ENCODE peak calls at places on chromosomes 6 and 20, in six cellular contexts. B, F, V, H, L and T are unnamed samples.

GRCh38 chr6:33763483-33763882 is 16.8 kb upstream of the IP6K3 start:
- DNase-seq in B (no peak), F (no peak), V (no peak), H (no peak), L (no peak), T (no peak)

GRCh38 chr6:79269877-79270276 is 35.4 kb upstream of the HMGN3 start:
- DNase-seq in B (no peak), F (no peak), V (no peak), H (peak), L (no peak), T (no peak)

GRCh38 chr6:138099832-138100231 is 7.4 kb downstream of the PERP start:
- DNase-seq in B (no peak), F (no peak), V (no peak), H (peak), L (no peak), T (no peak)

GRCh38 chr6:106614592-106615301 is 14.6 kb downstream of the RTN4IP1 start:
- DNase-seq in B (no peak), F (no peak), V (no peak), H (no peak), L (no peak), T (no peak)

GRCh38 chr6:119985952-119986736 is 636.6 kb upstream of the MAN1A1 start:
- DNase-seq in B (no peak), F (no peak), V (no peak), H (no peak), L (no peak), T (no peak)

GRCh38 chr6:105568121-105568520 is 165.2 kb upstream of the PREP start:
- DNase-seq in B (no peak), F (no peak), V (no peak), H (no peak), L (no peak), T (no peak)

GRCh38 chr20:6829510-6830116 is 62.1 kb downstream of the BMP2 start:
- DNase-seq in B (no peak), F (no peak), V (no peak), H (no peak), L (no peak), T (no peak)

GRCh38 chr20:33578510-33578909 is 83.6 kb upstream of the C20orf144 start:
- DNase-seq in B (no peak), F (no peak), V (no peak), H (peak), L (no peak), T (no peak)

GRCh38 chr20:39885975-39886649 is 802.9 kb downstream of the MAFB start:
- DNase-seq in B (peak), F (peak), V (no peak), H (peak), L (no peak), T (no peak)

GRCh38 chr6:3750324-3751018 is 1.0 kb downstream of the PXDC1 start:
- DNase-seq in B (no peak), F (peak), V (no peak), H (peak), L (no peak), T (peak)

GRCh38 chr6:90078513-90079289 is 184.4 kb downstream of the GJA10 start:
- DNase-seq in B (peak), F (no peak), V (no peak), H (no peak), L (no peak), T (no peak)

GRCh38 chr20:33444797-33445560 is 1.4 kb upstream of the SNTA1 start:
- DNase-seq in B (peak), F (no peak), V (no peak), H (no peak), L (peak), T (no peak)

GRCh38 chr6:65259080-65259479 is 447.9 kb downstream of the EYS start:
- DNase-seq in B (no peak), F (no peak), V (no peak), H (no peak), L (peak), T (no peak)

GRCh38 chr6:137494281-137494966 is at the start of gene OLIG3:
- DNase-seq in B (peak), F (no peak), V (no peak), H (no peak), L (no peak), T (no peak)

GRCh38 chr6:162260024-162260423 is 467.5 kb downstream of the PRKN start:
- DNase-seq in B (no peak), F (no peak), V (no peak), H (no peak), L (no peak), T (no peak)

GRCh38 chr6:56246544-56246940 is 838 bp downstream of the COL21A1 start:
- DNase-seq in B (no peak), F (no peak), V (no peak), H (no peak), L (no peak), T (no peak)

GRCh38 chr6:113433506-113433991 is 423.6 kb upstream of the MARCKS start:
- DNase-seq in B (no peak), F (peak), V (no peak), H (peak), L (no peak), T (no peak)